ENCODE peak calls at places on chromosomes 13 and 19, in seven cellular contexts. U is GM06990, B is bronchial epithelial cell, Q is adrenal gland, X is uterus, C is fibroblast of pulmonary artery, R is coronary artery. J is an unnamed sample.

GRCh38 chr19:36939153-36939552 is 23.0 kb downstream of the ZNF568 start:
- DNase-seq in Q (no peak), X (no peak), R (no peak), U (no peak), B (no peak), C (no peak), J (no peak)

GRCh38 chr13:44854264-44855060 is 134.8 kb downstream of the NUFIP1 start:
- DNase-seq in X (no peak), R (no peak), Q (no peak), U (no peak), C (no peak), B (no peak), J (no peak)

GRCh38 chr19:15381864-15382263 is 2.3 kb upstream of the AKAP8 start:
- DNase-seq in B (no peak), R (no peak), Q (no peak), X (no peak), U (no peak), C (no peak), J (no peak)

GRCh38 chr19:1243768-1244692 is 2.5 kb downstream of the ATP5F1D start:
- DNase-seq in X (peak; percentile 90), R (no peak), U (peak; percentile 79), C (peak; percentile 86), Q (peak; percentile 94), B (peak; percentile 57), J (peak; percentile 94)

GRCh38 chr13:106349080-106349841 is 186.2 kb downstream of the EFNB2 start:
- DNase-seq in X (no peak), U (no peak), Q (no peak), C (no peak), R (no peak), B (peak; percentile 85), J (no peak)

GRCh38 chr19:31049431-31049830 is 299.8 kb downstream of the TSHZ3 start:
- DNase-seq in X (no peak), U (no peak), R (no peak), C (no peak), B (no peak), Q (no peak), J (no peak)

GRCh38 chr19:10655457-10656312 is 1.5 kb downstream of the ILF3 start:
- DNase-seq in Q (peak; percentile 73), U (no peak), B (peak; percentile 34), X (no peak), R (no peak), C (peak; percentile 30), J (no peak)

GRCh38 chr19:53945441-53945840 is 17.3 kb upstream of the CACNG8 start:
- DNase-seq in Q (no peak), R (no peak), B (no peak), U (no peak), C (peak; percentile 66), X (no peak), J (no peak)

GRCh38 chr13:36834299-36834698 is 15.3 kb downstream of the RFXAP start:
- DNase-seq in R (no peak), Q (no peak), B (peak; percentile 46), C (no peak), X (no peak), U (no peak), J (no peak)

GRCh38 chr13:27896726-27897125 is 23.1 kb upstream of the PDX1 start:
- DNase-seq in Q (no peak), R (no peak), C (no peak), B (no peak), X (no peak), U (no peak), J (no peak)

GRCh38 chr19:1947651-1948209 is 6.8 kb downstream of the CSNK1G2 start:
- DNase-seq in X (no peak), C (no peak), B (no peak), Q (peak; percentile 70), R (no peak), U (peak; percentile 13), J (peak; percentile 85)

GRCh38 chr19:45496349-45496953 is 396 bp downstream of the RTN2 start:
- DNase-seq in X (peak; percentile 47), R (no peak), B (no peak), C (no peak), U (no peak), Q (no peak), J (no peak)

GRCh38 chr13:80858131-80858530 is 517.2 kb upstream of the SPRY2 start:
- DNase-seq in Q (no peak), U (no peak), X (no peak), R (no peak), C (no peak), B (no peak), J (no peak)

GRCh38 chr13:23790591-23791170 is 98.5 kb downstream of the MIPEP start:
- DNase-seq in B (no peak), Q (no peak), X (no peak), U (no peak), R (no peak), C (peak; percentile 85), J (no peak)

GRCh38 chr13:92682832-92683517 is 543.6 kb upstream of the GPC6 start:
- DNase-seq in Q (no peak), U (no peak), X (no peak), C (peak; percentile 22), R (no peak), B (no peak), J (no peak)

GRCh38 chr19:45637890-45638667 is 1.1 kb downstream of the EML2 start:
- DNase-seq in B (peak; percentile 78), U (no peak), R (no peak), X (no peak), C (peak; percentile 72), Q (peak; percentile 74), J (no peak)

DNA sequence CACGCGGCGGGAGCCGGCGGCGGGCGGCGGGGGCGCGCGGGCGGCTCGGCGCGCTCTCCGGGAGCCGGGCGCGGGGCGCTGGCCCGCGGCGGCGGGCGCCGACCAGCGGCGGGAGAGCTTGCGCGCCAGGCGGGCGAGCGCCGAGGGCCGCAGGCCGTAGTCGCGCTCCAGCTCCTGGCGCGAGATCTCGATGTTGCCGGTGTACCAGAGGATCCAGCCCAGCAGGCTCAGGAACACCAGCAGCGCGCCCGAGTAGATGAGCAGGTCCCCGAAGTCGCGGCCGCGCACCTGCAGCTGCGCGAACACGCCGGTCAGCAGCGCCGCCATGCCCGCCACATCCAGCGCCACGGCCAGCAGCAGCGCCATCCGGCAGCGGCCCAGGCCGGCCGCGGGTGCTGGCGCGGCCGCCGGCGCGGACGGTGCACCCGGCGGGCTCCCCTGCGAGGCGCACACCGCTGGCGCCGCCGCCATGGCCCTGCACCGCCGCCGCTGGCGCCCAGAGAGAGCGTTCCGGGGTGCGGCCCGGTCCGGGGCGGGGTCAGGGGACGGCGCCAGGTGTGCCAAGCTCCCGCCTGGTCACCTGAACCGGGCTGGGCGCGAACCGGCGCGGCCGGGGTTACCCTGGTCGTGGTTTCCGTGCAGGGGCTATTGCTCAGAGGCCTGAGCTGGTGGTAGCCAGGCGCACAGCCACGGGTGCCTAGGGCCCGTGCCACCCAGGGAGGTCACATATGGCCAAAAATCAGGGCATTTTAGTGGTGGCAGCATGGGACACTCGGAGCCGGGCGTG is at the start of gene TMEM238:
- DNase-seq in Q (peak; percentile 84), B (peak; percentile 47), X (peak; percentile 47), U (peak; percentile 83), R (no peak), C (peak; percentile 73), J (no peak)
- TF ChIP-seq CTCF in Q (no peak), B (peak; percentile 22), X (peak; percentile 38), U (peak; percentile 28), R (no peak), C (no peak), J (peak; percentile 40)

GRCh38 chr19:40718774-40719391 is 2.0 kb downstream of the ITPKC start:
- DNase-seq in X (peak; percentile 51), C (peak; percentile 39), B (peak; percentile 92), R (peak; percentile 88), U (peak; percentile 49), Q (peak; percentile 76), J (no peak)

GRCh38 chr19:40717325-40717879 is 490 bp downstream of the ITPKC start:
- DNase-seq in Q (peak; percentile 80), R (no peak), U (no peak), X (peak; percentile 54), C (peak; percentile 39), B (no peak), J (no peak)

GRCh38 chr19:40719414-40719894 is 2.5 kb downstream of the ITPKC start:
- DNase-seq in C (no peak), B (no peak), R (no peak), U (no peak), Q (no peak), X (no peak), J (no peak)

GRCh38 chr19:40716655-40717324 is at the start of the genes COQ8B and ITPKC:
- DNase-seq in C (peak; percentile 98), R (peak; percentile 100), B (peak; percentile 93), X (peak; percentile 100), Q (peak; percentile 99), U (peak; percentile 95), J (peak; percentile 99)

GRCh38 chr19:40717880-40718773 is 1.2 kb downstream of the ITPKC start:
- DNase-seq in Q (peak; percentile 71), U (no peak), B (peak; percentile 33), X (peak; percentile 51), R (no peak), C (peak; percentile 23), J (no peak)
- TF ChIP-seq CTCF in Q (no peak), U (no peak), B (no peak), X (no peak), R (no peak), C (no peak), J (no peak)

DNA sequence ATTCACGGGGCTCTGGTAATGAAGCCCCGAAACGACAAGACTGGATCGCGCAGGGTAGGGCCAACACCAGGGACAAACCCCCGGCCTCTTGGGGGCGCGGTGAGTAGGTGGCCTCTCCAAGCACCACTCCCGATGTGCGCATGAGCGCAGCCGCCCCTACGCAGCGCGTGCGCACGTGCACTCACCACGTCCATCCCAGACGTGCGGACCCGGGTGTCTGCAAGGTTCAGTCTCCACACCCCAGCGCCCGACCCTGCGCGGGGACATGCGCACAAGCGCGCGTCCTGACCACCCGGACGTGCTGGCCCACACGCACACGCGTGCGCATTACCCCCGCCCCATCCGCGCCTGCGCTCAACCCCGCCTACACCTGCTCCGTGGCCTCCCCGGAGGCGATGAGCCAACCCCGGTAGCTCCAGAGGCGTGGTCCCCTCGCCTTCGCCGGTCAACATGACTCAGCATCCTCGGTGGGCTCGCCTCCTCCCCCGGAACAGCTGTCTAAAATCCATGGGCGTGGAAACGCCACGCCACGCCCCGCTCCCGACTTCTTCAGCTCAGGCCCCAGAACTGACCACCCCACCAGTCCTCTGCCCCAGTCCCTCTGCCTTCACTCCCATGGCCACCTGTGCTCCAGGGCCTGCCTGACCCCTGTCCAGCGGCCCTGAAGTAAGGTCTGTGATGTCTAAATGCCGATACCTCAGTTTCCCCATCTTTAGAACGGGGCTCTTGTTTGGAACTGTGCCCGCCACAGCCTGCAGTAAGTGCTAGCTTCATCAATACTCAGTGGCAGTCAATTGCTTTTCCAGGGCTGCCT is 5.6 kb upstream of the GPI start:
- DNase-seq in B (peak; percentile 94), Q (peak; percentile 98), X (peak; percentile 92), U (peak; percentile 100), C (peak; percentile 98), R (peak; percentile 96), J (peak; percentile 98)
- TF ChIP-seq CTCF in B (peak; percentile 64), Q (peak; percentile 35), X (peak; percentile 53), U (peak; percentile 77), C (peak; percentile 50), R (no peak), J (peak; percentile 64)

DNA sequence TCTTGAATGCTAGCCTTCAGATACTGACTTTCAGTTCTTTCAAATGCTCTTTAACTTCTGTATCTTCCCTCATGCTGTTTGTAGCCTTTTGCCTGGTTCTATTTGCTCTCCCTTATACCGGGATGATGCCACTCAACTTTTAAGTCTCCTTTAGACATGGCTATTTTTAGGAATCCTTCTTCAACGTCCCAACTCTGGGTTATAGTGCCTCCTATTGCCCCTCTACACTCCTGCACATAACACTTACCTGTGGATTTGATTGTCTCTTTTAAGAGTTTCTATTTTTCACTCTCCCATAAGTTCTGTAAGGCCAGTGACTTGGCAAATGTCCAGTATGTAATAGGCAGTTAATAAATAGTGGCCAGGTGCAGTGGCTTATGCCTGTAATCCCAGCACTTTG is 343.0 kb downstream of the KLF5 start:
- DNase-seq in R (no peak), B (no peak), C (no peak), Q (no peak), X (no peak), U (no peak), J (no peak)
- TF ChIP-seq CTCF in R (no peak), B (peak; percentile 10), C (no peak), Q (no peak), X (no peak), U (no peak), J (no peak)